ENCODE peak calls at places on chromosomes 12 and 14, in nine cellular contexts. I is NCI-H187 treated with DMSO at 0.1 percent for 48 hours; G is Calu3; D is stimulated activated CD8-positive, alpha-beta memory T cell treated with anti-CD3 and anti-CD28 coated beads, Interleukin-15, amount 100 ng/mL, for 24 hours; X is GM12892; L is left cardiac atrium; R is A172; F is substantia nigra; J is NCI-H345. A is an unnamed sample.
A peak's percentile ranks its signal among the peaks of the same experiment; 100 is the strongest.

GRCh38 chr12:45587877-45588530 is 141.5 kb upstream of the ARID2 start:
- DNase-seq in I (no peak), G (peak; percentile 16), D (no peak), X (no peak), L (no peak), R (no peak), F (no peak), J (no peak), A (no peak)

GRCh38 chr14:64233791-64234190 is 60.4 kb downstream of the ESR2 start:
- DNase-seq in I (no peak), G (no peak), D (no peak), X (no peak), L (no peak), R (no peak), F (no peak), J (no peak), A (no peak)

GRCh38 chr12:54082402-54082892 is 28.8 kb downstream of the HOXC4 start:
- DNase-seq in I (no peak), G (peak; percentile 38), D (no peak), X (no peak), L (no peak), R (no peak), F (no peak), J (no peak), A (no peak)

GRCh38 chr14:74733241-74733640 is 20.3 kb downstream of the FCF1 start:
- DNase-seq in I (peak; percentile 24), G (no peak), D (no peak), X (no peak), L (no peak), R (no peak), F (no peak), J (no peak), A (no peak)

GRCh38 chr12:27400856-27401255 is 45.7 kb upstream of the SMCO2 start:
- DNase-seq in I (no peak), G (no peak), D (no peak), X (no peak), L (no peak), R (no peak), F (no peak), J (no peak), A (no peak)

GRCh38 chr12:130965214-130965613 is 11.5 kb downstream of the ADGRD1 start:
- DNase-seq in I (no peak), G (no peak), D (no peak), X (no peak), L (no peak), R (no peak), F (no peak), J (no peak), A (no peak)

GRCh38 chr12:109896188-109896587 is 3.9 kb upstream of the TCHP start:
- DNase-seq in I (no peak), G (no peak), D (no peak), X (no peak), L (no peak), R (no peak), F (no peak), J (no peak), A (no peak)

GRCh38 chr14:61452452-61452851 is 131.1 kb downstream of the PRKCH start:
- DNase-seq in I (no peak), G (no peak), D (no peak), X (no peak), L (no peak), R (no peak), F (no peak), J (no peak), A (no peak)

GRCh38 chr12:12562016-12562483 is 613 bp downstream of the DUSP16 start:
- DNase-seq in I (no peak), G (no peak), D (no peak), X (peak; percentile 23), L (peak; percentile 39), R (no peak), F (peak; percentile 9), J (peak; percentile 39), A (peak; percentile 49)

GRCh38 chr14:58216544-58216943 is 16.6 kb downstream of the ACTR10 start:
- DNase-seq in I (no peak), G (no peak), D (no peak), X (no peak), L (no peak), R (peak; percentile 51), F (no peak), J (no peak), A (no peak)

GRCh38 chr12:27014859-27015729 is 910 bp upstream of the TM7SF3 start:
- DNase-seq in I (no peak), G (no peak), D (no peak), X (no peak), L (no peak), R (no peak), F (no peak), J (no peak), A (no peak)

GRCh38 chr14:100114109-100114765 is 45.2 kb downstream of the DEGS2 start:
- DNase-seq in I (no peak), G (no peak), D (no peak), X (no peak), L (no peak), R (no peak), F (no peak), J (peak; percentile 40), A (no peak)

GRCh38 chr14:49880267-49881064 is 12.4 kb upstream of the ARF6 start:
- DNase-seq in I (no peak), G (no peak), D (no peak), X (no peak), L (no peak), R (peak; percentile 80), F (no peak), J (no peak), A (no peak)

GRCh38 chr14:75277000-75277795 is 1.4 kb upstream of the FOS start:
- DNase-seq in I (no peak), G (peak; percentile 89), D (no peak), X (peak; percentile 52), L (peak; percentile 94), R (no peak), F (peak; percentile 86), J (peak; percentile 74), A (peak; percentile 59)

A was measured in NCI-H1930.